ENCODE peak calls at places on chromosomes 6 and 20, in six cellular contexts. N is RWPE2, J is stomach, E is ELR, K is NCI-H1694 treated with DMSO at 0.1 percent for 48 hours, G is hypothalamus. P is an unnamed sample.

GRCh38 chr6:107244082-107244741 is 128.9 kb upstream of the BEND3 start:
- DNase-seq in N (no peak), J (no peak), E (no peak), K (no peak), G (no peak), P (no peak)

GRCh38 chr6:35213161-35213823 is 464 bp upstream of the SCUBE3 start:
- DNase-seq in N (no peak), J (no peak), E (peak), K (no peak), G (no peak), P (no peak)

GRCh38 chr20:31570735-31571617 is 34.1 kb upstream of the ID1 start:
- DNase-seq in N (peak), J (no peak), E (peak), K (no peak), G (peak), P (peak)

GRCh38 chr6:166402582-166403277 is 20.0 kb upstream of the MPC1 start:
- DNase-seq in N (no peak), J (no peak), E (no peak), K (no peak), G (no peak), P (peak)

GRCh38 chr6:113495521-113495920 is 361.6 kb upstream of the MARCKS start:
- DNase-seq in N (no peak), J (no peak), E (peak), K (no peak), G (no peak), P (no peak)

GRCh38 chr6:140921366-140922226 is 1211.1 kb upstream of the GJE1 start:
- DNase-seq in N (no peak), J (no peak), E (peak), K (peak), G (no peak), P (no peak)

GRCh38 chr6:158060447-158061360 is 79.0 kb downstream of the SYNJ2 start:
- DNase-seq in N (no peak), J (peak), E (peak), K (peak), G (peak), P (peak)

GRCh38 chr6:8400663-8401062 is 34.7 kb downstream of the SLC35B3 start:
- DNase-seq in N (no peak), J (no peak), E (peak), K (no peak), G (no peak), P (no peak)

GRCh38 chr6:31493875-31494694 is 3.9 kb upstream of the MICB start:
- DNase-seq in N (no peak), J (peak), E (peak), K (peak), G (peak), P (peak)

P was measured in left lobe of liver.